ENCODE peak calls at places on chromosomes 11 and 22, in four cellular contexts. S is thoracic aorta, H is germinal center, X is PC-9. R is an unnamed sample.
A peak's percentile ranks its signal among the peaks of the same experiment; 100 is the strongest.

GRCh38 chr11:65314501-65315203 is at the start of gene CDC42EP2:
- DNase-seq in S (no peak), H (peak; percentile 90), X (peak; percentile 94), R (peak; percentile 86)

GRCh38 chr11:104772806-104773241 is 125.4 kb downstream of the CASP12 start:
- DNase-seq in S (no peak), H (no peak), X (no peak), R (no peak)

GRCh38 chr22:25113316-25113721 is 86.3 kb upstream of the CRYBB3 start:
- DNase-seq in S (no peak), H (no peak), X (no peak), R (peak; percentile 16)

GRCh38 chr11:14764899-14765527 is 121.4 kb downstream of the PDE3B start:
- DNase-seq in S (no peak), H (no peak), X (no peak), R (no peak)

GRCh38 chr11:130858215-130858614 is 58.1 kb downstream of the SNX19 start:
- DNase-seq in S (no peak), H (peak; percentile 50), X (no peak), R (peak; percentile 59)

GRCh38 chr11:104164028-104164520 is at the start of gene PDGFD:
- DNase-seq in S (peak; percentile 2), H (peak; percentile 83), X (peak; percentile 70), R (peak; percentile 95)

GRCh38 chr11:114563077-114563476 is 3.4 kb upstream of the NXPE1 start:
- DNase-seq in S (no peak), H (no peak), X (no peak), R (no peak)

GRCh38 chr11:87529486-87529885 is 491.8 kb downstream of the TMEM135 start:
- DNase-seq in S (no peak), H (no peak), X (no peak), R (no peak)

GRCh38 chr11:100329352-100329751 is 357.7 kb upstream of the ARHGAP42 start:
- DNase-seq in S (no peak), H (no peak), X (peak; percentile 45), R (no peak)

GRCh38 chr11:58921778-58922390 is 17.4 kb upstream of the GLYATL1 start:
- DNase-seq in S (no peak), H (no peak), X (no peak), R (no peak)

GRCh38 chr11:105937738-105938137 is 84.3 kb downstream of the MSANTD4 start:
- DNase-seq in S (no peak), H (no peak), X (no peak), R (peak; percentile 11)

GRCh38 chr22:38437416-38437815 is 17.6 kb downstream of the KCNJ4 start:
- DNase-seq in S (no peak), H (no peak), X (no peak), R (no peak)

GRCh38 chr11:26721967-26722366 is at the start of gene SLC5A12:
- DNase-seq in S (no peak), H (no peak), X (no peak), R (no peak)

GRCh38 chr11:104967493-104968364 is 645 bp downstream of the CASP4 start:
- DNase-seq in S (no peak), H (no peak), X (no peak), R (no peak)

GRCh38 chr11:128859563-128860441 is 7.3 kb downstream of the KCNJ1 start:
- DNase-seq in S (peak; percentile 19), H (peak; percentile 83), X (peak; percentile 42), R (peak; percentile 85)

GRCh38 chr22:43980579-43980978 is 25.3 kb downstream of the SAMM50 start:
- DNase-seq in S (no peak), H (no peak), X (no peak), R (no peak)

GRCh38 chr11:40328890-40329617 is 1130.4 kb downstream of the LRRC4C start:
- DNase-seq in S (peak; percentile 78), H (no peak), X (peak; percentile 16), R (peak; percentile 85)